ENCODE peak calls at places on chromosomes 16 and 17, in eight cellular contexts. N is CD4-positive, alpha-beta memory T cell; C is GM12865; M is ovary; A is HepG2; K is skeletal muscle cell; Z is central memory CD4-positive, alpha-beta T cell; P is activated CD4-positive, alpha-beta T cell treated with anti-CD3 and anti-CD28 coated beads, Interleukin-2, amount 10 ng/mL, durations not matched to agents 7 days and 5 days. F is an unnamed sample.

GRCh38 chr17:64448665-64449512 is at the start of gene MILR1:
- DNase-seq in N (no peak), C (peak; percentile 64), M (peak; percentile 51), A (no peak), K (peak; percentile 60), Z (no peak), P (no peak), F (peak; percentile 92)

GRCh38 chr16:17162560-17162959 is 308.2 kb downstream of the XYLT1 start:
- DNase-seq in N (no peak), C (no peak), M (no peak), A (no peak), K (no peak), Z (no peak), P (no peak), F (no peak)

GRCh38 chr16:88886311-88886914 is 20.0 kb upstream of the PABPN1L start:
- DNase-seq in N (no peak), C (no peak), M (no peak), A (no peak), K (no peak), Z (no peak), P (no peak), F (no peak)

GRCh38 chr17:9022553-9023388 is 1.5 kb downstream of the NTN1 start:
- DNase-seq in N (no peak), C (no peak), M (no peak), A (no peak), K (no peak), Z (no peak), P (no peak), F (peak; percentile 28)

GRCh38 chr17:63910096-63910495 is 962 bp downstream of the CSHL1 start:
- DNase-seq in N (no peak), C (no peak), M (no peak), A (no peak), K (no peak), Z (no peak), P (no peak), F (no peak)

GRCh38 chr17:77856551-77857305 is 101.8 kb upstream of the TNRC6C start:
- DNase-seq in N (no peak), C (no peak), M (no peak), A (no peak), K (no peak), Z (no peak), P (no peak), F (no peak)

GRCh38 chr16:26648851-26649250 is 417.9 kb upstream of the C16orf82 start:
- DNase-seq in N (no peak), C (no peak), M (no peak), A (no peak), K (no peak), Z (no peak), P (no peak), F (no peak)

GRCh38 chr17:10797848-10798328 is 6.0 kb downstream of the TMEM238L start:
- DNase-seq in N (no peak), C (no peak), M (no peak), A (no peak), K (no peak), Z (no peak), P (no peak), F (no peak)

GRCh38 chr17:10807704-10808128 is 3.8 kb upstream of the TMEM238L start:
- DNase-seq in N (no peak), C (no peak), M (no peak), A (no peak), K (no peak), Z (no peak), P (no peak), F (no peak)

GRCh38 chr17:6080711-6081430 is 10.7 kb downstream of the WSCD1 start:
- DNase-seq in N (no peak), C (no peak), M (no peak), A (no peak), K (no peak), Z (no peak), P (no peak), F (no peak)

GRCh38 chr17:30148376-30148775 is 31.8 kb downstream of the NSRP1 start:
- DNase-seq in N (no peak), C (no peak), M (no peak), A (no peak), K (no peak), Z (no peak), P (no peak), F (no peak)

GRCh38 chr17:59372138-59372751 is 40.8 kb downstream of the YPEL2 start:
- DNase-seq in N (no peak), C (peak; percentile 78), M (peak; percentile 42), A (no peak), K (no peak), Z (no peak), P (no peak), F (peak; percentile 93)

GRCh38 chr17:74644419-74644818 is 20.9 kb upstream of the CD300E start:
- DNase-seq in N (no peak), C (no peak), M (no peak), A (no peak), K (no peak), Z (no peak), P (no peak), F (no peak)

GRCh38 chr17:28711723-28712036 is at the start of gene PROCA1:
- DNase-seq in N (peak; percentile 53), C (no peak), M (no peak), A (no peak), K (no peak), Z (no peak), P (peak; percentile 47), F (no peak)

F was measured in endothelial cell of umbilical vein.